ENCODE peak calls at places on chromosome 18, in ten cellular contexts. One of them, this sample, is unnamed.

GRCh38 chr18:23133860-23134779 is 1.2 kb upstream of the CABLES1 start:
- DNase-seq in omental fat pad: no peak
- DNase-seq in CD8-positive, alpha-beta memory T cell: no peak
- DNase-seq in LoVo: peak
- DNase-seq in pons: no peak
- DNase-seq in neural crest cell: no peak
- DNase-seq in stimulated activated CD8-positive, alpha-beta memory T cell treated with anti-CD3 and anti-CD28 coated beads, Interleukin-4, amount 100 ng/mL, for 4 hours: no peak
- DNase-seq in fibroblast of lung: no peak
- DNase-seq in endothelial cell: no peak
- DNase-seq in ecto neural progenitor cell: no peak
- DNase-seq in this sample: no peak

GRCh38 chr18:58132595-58133191 is 88.7 kb downstream of the NEDD4L start:
- DNase-seq in omental fat pad: no peak
- DNase-seq in CD8-positive, alpha-beta memory T cell: no peak
- DNase-seq in LoVo: no peak
- DNase-seq in pons: no peak
- DNase-seq in neural crest cell: no peak
- DNase-seq in stimulated activated CD8-positive, alpha-beta memory T cell treated with anti-CD3 and anti-CD28 coated beads, Interleukin-4, amount 100 ng/mL, for 4 hours: no peak
- DNase-seq in fibroblast of lung: peak
- DNase-seq in endothelial cell: no peak
- DNase-seq in ecto neural progenitor cell: no peak
- DNase-seq in this sample: no peak

GRCh38 chr18:55334875-55335274 is 253.1 kb downstream of the TCF4 start:
- DNase-seq in omental fat pad: no peak
- DNase-seq in CD8-positive, alpha-beta memory T cell: no peak
- DNase-seq in LoVo: no peak
- DNase-seq in pons: peak
- DNase-seq in neural crest cell: no peak
- DNase-seq in stimulated activated CD8-positive, alpha-beta memory T cell treated with anti-CD3 and anti-CD28 coated beads, Interleukin-4, amount 100 ng/mL, for 4 hours: no peak
- DNase-seq in fibroblast of lung: no peak
- DNase-seq in endothelial cell: no peak
- DNase-seq in ecto neural progenitor cell: no peak
- DNase-seq in this sample: peak

GRCh38 chr18:48264508-48264907 is 144.7 kb downstream of the ZBTB7C start:
- DNase-seq in omental fat pad: no peak
- DNase-seq in CD8-positive, alpha-beta memory T cell: no peak
- DNase-seq in LoVo: no peak
- DNase-seq in pons: no peak
- DNase-seq in neural crest cell: no peak
- DNase-seq in stimulated activated CD8-positive, alpha-beta memory T cell treated with anti-CD3 and anti-CD28 coated beads, Interleukin-4, amount 100 ng/mL, for 4 hours: no peak
- DNase-seq in fibroblast of lung: peak
- DNase-seq in endothelial cell: no peak
- DNase-seq in ecto neural progenitor cell: no peak
- DNase-seq in this sample: no peak

GRCh38 chr18:741931-742512 is 29.6 kb upstream of the ENOSF1 start:
- DNase-seq in omental fat pad: no peak
- DNase-seq in CD8-positive, alpha-beta memory T cell: peak
- DNase-seq in LoVo: peak
- DNase-seq in pons: peak
- DNase-seq in neural crest cell: no peak
- DNase-seq in stimulated activated CD8-positive, alpha-beta memory T cell treated with anti-CD3 and anti-CD28 coated beads, Interleukin-4, amount 100 ng/mL, for 4 hours: no peak
- DNase-seq in fibroblast of lung: peak
- DNase-seq in endothelial cell: no peak
- DNase-seq in ecto neural progenitor cell: no peak
- DNase-seq in this sample: no peak

GRCh38 chr18:23710068-23710527 is 20.8 kb downstream of the LAMA3 start:
- DNase-seq in omental fat pad: no peak
- DNase-seq in CD8-positive, alpha-beta memory T cell: no peak
- DNase-seq in LoVo: peak
- DNase-seq in pons: no peak
- DNase-seq in neural crest cell: no peak
- DNase-seq in stimulated activated CD8-positive, alpha-beta memory T cell treated with anti-CD3 and anti-CD28 coated beads, Interleukin-4, amount 100 ng/mL, for 4 hours: no peak
- DNase-seq in fibroblast of lung: peak
- DNase-seq in endothelial cell: no peak
- DNase-seq in ecto neural progenitor cell: no peak
- DNase-seq in this sample: no peak

GRCh38 chr18:57443716-57444115 is 8.5 kb downstream of the ONECUT2 start:
- DNase-seq in omental fat pad: no peak
- DNase-seq in CD8-positive, alpha-beta memory T cell: no peak
- DNase-seq in LoVo: no peak
- DNase-seq in pons: no peak
- DNase-seq in neural crest cell: no peak
- DNase-seq in stimulated activated CD8-positive, alpha-beta memory T cell treated with anti-CD3 and anti-CD28 coated beads, Interleukin-4, amount 100 ng/mL, for 4 hours: no peak
- DNase-seq in fibroblast of lung: no peak
- DNase-seq in endothelial cell: no peak
- DNase-seq in ecto neural progenitor cell: no peak
- DNase-seq in this sample: no peak

GRCh38 chr18:59631583-59632181 is 65.5 kb downstream of the CCBE1 start:
- DNase-seq in omental fat pad: no peak
- DNase-seq in CD8-positive, alpha-beta memory T cell: no peak
- DNase-seq in LoVo: no peak
- DNase-seq in pons: peak
- DNase-seq in neural crest cell: peak
- DNase-seq in stimulated activated CD8-positive, alpha-beta memory T cell treated with anti-CD3 and anti-CD28 coated beads, Interleukin-4, amount 100 ng/mL, for 4 hours: no peak
- DNase-seq in fibroblast of lung: peak
- DNase-seq in endothelial cell: peak
- DNase-seq in ecto neural progenitor cell: peak
- DNase-seq in this sample: no peak

GRCh38 chr18:45626330-45627203 is 11.3 kb downstream of the SLC14A2 start:
- DNase-seq in omental fat pad: no peak
- DNase-seq in CD8-positive, alpha-beta memory T cell: no peak
- DNase-seq in LoVo: peak
- DNase-seq in pons: no peak
- DNase-seq in neural crest cell: peak
- DNase-seq in stimulated activated CD8-positive, alpha-beta memory T cell treated with anti-CD3 and anti-CD28 coated beads, Interleukin-4, amount 100 ng/mL, for 4 hours: no peak
- DNase-seq in fibroblast of lung: peak
- DNase-seq in endothelial cell: no peak
- DNase-seq in ecto neural progenitor cell: peak
- DNase-seq in this sample: no peak

GRCh38 chr18:23591011-23591410 is 4.7 kb upstream of the NPC1 start:
- DNase-seq in omental fat pad: no peak
- DNase-seq in CD8-positive, alpha-beta memory T cell: no peak
- DNase-seq in LoVo: no peak
- DNase-seq in pons: no peak
- DNase-seq in neural crest cell: no peak
- DNase-seq in stimulated activated CD8-positive, alpha-beta memory T cell treated with anti-CD3 and anti-CD28 coated beads, Interleukin-4, amount 100 ng/mL, for 4 hours: no peak
- DNase-seq in fibroblast of lung: no peak
- DNase-seq in endothelial cell: no peak
- DNase-seq in ecto neural progenitor cell: no peak
- DNase-seq in this sample: no peak

GRCh38 chr18:68984342-68984741 is 186.5 kb downstream of the CCDC102B start:
- DNase-seq in omental fat pad: no peak
- DNase-seq in CD8-positive, alpha-beta memory T cell: no peak
- DNase-seq in LoVo: no peak
- DNase-seq in pons: no peak
- DNase-seq in neural crest cell: no peak
- DNase-seq in stimulated activated CD8-positive, alpha-beta memory T cell treated with anti-CD3 and anti-CD28 coated beads, Interleukin-4, amount 100 ng/mL, for 4 hours: no peak
- DNase-seq in fibroblast of lung: no peak
- DNase-seq in endothelial cell: no peak
- DNase-seq in ecto neural progenitor cell: no peak
- DNase-seq in this sample: no peak

GRCh38 chr18:6598657-6599056 is 130.9 kb upstream of the ARHGAP28 start:
- DNase-seq in omental fat pad: no peak
- DNase-seq in CD8-positive, alpha-beta memory T cell: no peak
- DNase-seq in LoVo: no peak
- DNase-seq in pons: no peak
- DNase-seq in neural crest cell: no peak
- DNase-seq in stimulated activated CD8-positive, alpha-beta memory T cell treated with anti-CD3 and anti-CD28 coated beads, Interleukin-4, amount 100 ng/mL, for 4 hours: no peak
- DNase-seq in fibroblast of lung: no peak
- DNase-seq in endothelial cell: no peak
- DNase-seq in ecto neural progenitor cell: no peak
- DNase-seq in this sample: no peak